ENCODE peak calls at places on chromosomes 16 and 17, in five cellular contexts. D, T, K, J and I are unnamed samples.

GRCh38 chr16:55372792-55373488 is 48.9 kb downstream of the IRX6 start:
- DNase-seq in D (no peak), T (no peak), K (no peak), J (no peak), I (no peak)

GRCh38 chr16:35149550-35149949 is 1690.1 kb downstream of the TP53TG3F start:
- DNase-seq in D (no peak), T (no peak), K (no peak), J (no peak), I (no peak)

GRCh38 chr17:59837362-59838195 is 55.2 kb downstream of the TUBD1 start:
- DNase-seq in D (peak), T (peak), K (peak), J (peak), I (peak)

GRCh38 chr16:78154729-78155461 is 55.4 kb downstream of the WWOX start:
- DNase-seq in D (no peak), T (no peak), K (no peak), J (no peak), I (no peak)

GRCh38 chr16:23476289-23476688 is 23.3 kb upstream of the COG7 start:
- DNase-seq in D (no peak), T (no peak), K (no peak), J (no peak), I (no peak)

GRCh38 chr16:29649560-29650494 is 13.2 kb upstream of the SPN start:
- DNase-seq in D (no peak), T (no peak), K (no peak), J (no peak), I (no peak)

GRCh38 chr17:382644-383533 is 30.3 kb upstream of the RPH3AL start:
- DNase-seq in D (peak), T (no peak), K (peak), J (no peak), I (no peak)

GRCh38 chr17:17351356-17351891 is 48.3 kb downstream of the NT5M start:
- DNase-seq in D (no peak), T (no peak), K (no peak), J (no peak), I (no peak)

GRCh38 chr17:21417921-21418320 is 41.8 kb downstream of the KCNJ12 start:
- DNase-seq in D (no peak), T (no peak), K (no peak), J (no peak), I (no peak)

GRCh38 chr16:983044-984030 is 1.8 kb downstream of the SOX8 start:
- DNase-seq in D (no peak), T (no peak), K (no peak), J (no peak), I (no peak)

GRCh38 chr16:11669380-11670146 is 1.3 kb downstream of the SNN start:
- DNase-seq in D (no peak), T (no peak), K (no peak), J (peak), I (peak)

GRCh38 chr17:2656293-2656692 is 55.3 kb downstream of the CLUH start:
- DNase-seq in D (no peak), T (no peak), K (no peak), J (no peak), I (no peak)

GRCh38 chr16:75695708-75696107 is 5.6 kb downstream of the DUXB start:
- DNase-seq in D (no peak), T (no peak), K (no peak), J (no peak), I (no peak)
- TF ChIP-seq CTCF in D (no peak), T (peak), K (peak), J (peak), I (no peak)

DNA sequence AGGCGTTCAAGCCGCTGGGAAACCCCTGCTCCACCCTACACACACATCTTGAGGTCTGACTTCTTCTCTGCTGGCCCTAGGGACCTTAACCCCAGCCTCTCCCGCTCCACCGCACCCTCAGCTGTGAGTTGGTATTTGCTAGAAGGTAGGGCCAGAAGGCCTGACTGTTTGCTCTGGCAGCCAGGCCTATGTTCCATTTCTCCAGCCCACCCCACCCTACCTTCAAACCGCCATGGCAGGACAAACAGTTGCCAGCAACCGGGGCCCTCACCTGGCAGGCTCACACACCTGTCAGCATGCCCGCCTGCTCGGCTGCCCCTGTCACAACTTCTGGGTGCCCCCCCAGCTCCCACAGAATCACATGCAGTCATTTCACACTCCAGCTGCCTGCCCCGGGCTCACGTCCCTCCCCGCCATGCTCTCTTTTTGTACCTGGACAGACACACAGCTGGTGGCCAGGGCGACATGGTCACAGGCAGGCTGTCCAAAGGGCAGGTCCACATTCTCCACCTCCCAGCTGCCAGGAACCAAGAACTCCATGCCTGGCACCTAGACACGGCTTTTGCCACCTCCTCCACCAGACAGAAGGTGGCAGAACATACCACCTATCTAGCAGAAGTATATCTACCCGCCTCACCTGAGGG is 2.6 kb upstream of the ATP2A3 start:
- DNase-seq in D (no peak), T (no peak), K (no peak), J (no peak), I (no peak)
- TF ChIP-seq CTCF in D (no peak), T (no peak), K (no peak), J (no peak), I (no peak)

GRCh38 chr16:80463303-80463702 is 77.5 kb upstream of the DYNLRB2 start:
- DNase-seq in D (no peak), T (no peak), K (no peak), J (no peak), I (no peak)

GRCh38 chr16:80467961-80468360 is 72.8 kb upstream of the DYNLRB2 start:
- DNase-seq in D (no peak), T (no peak), K (no peak), J (no peak), I (no peak)

GRCh38 chr16:80462902-80463301 is 77.9 kb upstream of the DYNLRB2 start:
- DNase-seq in D (no peak), T (no peak), K (no peak), J (no peak), I (no peak)

GRCh38 chr16:80463776-80464175 is 77.0 kb upstream of the DYNLRB2 start:
- DNase-seq in D (no peak), T (no peak), K (no peak), J (no peak), I (no peak)

DNA sequence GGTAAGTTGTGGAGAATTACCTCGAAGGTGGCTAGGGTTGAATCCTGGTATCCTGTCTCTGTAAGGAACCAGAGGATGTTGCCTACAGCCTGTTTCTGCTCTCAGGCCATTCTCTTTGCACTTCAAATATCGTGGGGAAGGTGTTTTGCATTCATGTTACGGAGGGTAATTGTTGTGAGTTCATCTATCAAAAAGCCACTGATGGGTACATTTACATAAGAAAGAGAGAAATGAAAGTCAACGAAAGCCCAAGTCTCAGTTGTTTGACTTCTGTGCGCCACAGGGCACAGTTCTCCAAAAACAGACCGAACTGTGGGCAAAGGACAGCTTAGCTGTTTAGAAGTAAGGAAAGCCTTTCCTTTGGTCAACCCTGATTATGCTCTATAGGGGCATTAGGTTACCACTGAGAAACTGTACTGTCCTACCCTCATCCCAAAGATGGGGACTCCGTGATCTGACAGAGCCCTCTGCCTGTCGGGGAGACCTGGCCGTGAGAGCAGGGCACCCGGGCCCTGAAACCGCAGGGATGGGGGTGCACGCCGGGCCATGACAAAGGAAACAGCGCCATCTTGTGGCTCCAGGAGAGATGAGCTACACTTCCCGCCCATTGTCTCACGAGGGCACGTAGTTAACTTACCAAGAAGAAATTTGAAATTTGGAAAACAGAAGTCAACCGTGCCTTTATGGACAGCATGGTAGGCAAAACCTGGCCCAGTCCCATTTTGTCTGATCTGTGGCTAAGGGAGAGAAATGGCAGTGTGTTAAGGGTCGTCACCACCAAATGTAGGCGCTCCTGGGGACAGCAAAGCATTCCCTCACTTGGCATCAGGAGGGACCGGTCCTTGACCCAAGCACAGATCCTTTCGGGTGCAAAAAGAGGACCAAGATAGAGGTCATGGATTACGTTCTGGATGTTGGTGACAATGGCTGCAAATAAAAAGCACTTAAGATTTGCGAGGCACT is 74.5 kb upstream of the DYNLRB2 start:
- DNase-seq in D (peak), T (peak), K (peak), J (peak), I (no peak)
- TF ChIP-seq CTCF in D (peak), T (peak), K (peak), J (peak), I (peak)

DNA sequence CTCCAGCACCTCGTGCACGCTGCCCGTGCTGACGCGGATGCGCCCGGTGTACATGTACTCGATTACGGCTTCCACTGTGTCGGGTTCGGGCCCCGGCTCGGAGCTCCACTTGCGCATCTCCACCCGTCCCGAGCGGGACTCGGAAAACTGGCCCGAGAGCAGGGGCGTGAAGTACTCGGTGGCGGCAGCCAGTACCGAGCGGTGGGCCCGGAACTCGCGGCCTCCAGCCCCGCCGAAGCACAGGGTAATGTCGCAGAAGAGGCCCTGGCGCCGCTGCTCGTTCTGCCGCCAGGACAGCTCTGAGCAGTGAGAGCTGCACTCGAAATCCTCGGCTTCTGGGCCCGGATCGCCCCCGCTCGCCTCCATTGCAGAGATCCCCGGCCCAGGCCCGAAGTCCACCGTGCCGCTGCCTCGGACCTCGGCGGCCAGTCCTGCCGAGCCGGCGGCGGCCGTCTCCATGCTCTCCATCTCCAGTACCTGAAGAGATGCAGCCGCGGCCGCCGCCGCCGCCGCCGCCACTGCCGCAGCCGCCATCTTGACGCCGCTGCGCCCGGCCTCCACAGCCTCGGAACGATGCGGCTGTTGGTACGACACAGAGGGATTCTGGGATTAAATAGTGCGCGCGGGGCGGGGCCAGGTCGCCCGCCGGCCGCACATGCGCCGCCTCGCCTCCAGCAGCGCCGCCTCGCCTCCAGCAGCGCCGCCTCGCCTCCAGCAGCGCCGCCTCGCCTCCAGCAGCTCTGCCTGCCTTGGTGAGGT is at the start of gene KLHL11:
- DNase-seq in D (peak), T (peak), K (peak), J (peak), I (peak)
- TF ChIP-seq CTCF in D (peak), T (no peak), K (no peak), J (peak), I (no peak)

GRCh38 chr17:1561420-1562177 is 993 bp downstream of the PITPNA start:
- DNase-seq in D (no peak), T (no peak), K (peak), J (no peak), I (no peak)
- TF ChIP-seq CTCF in D (peak), T (no peak), K (peak), J (peak), I (no peak)

GRCh38 chr16:85173077-85173980 is 61.1 kb upstream of the CIBAR2 start:
- DNase-seq in D (no peak), T (no peak), K (peak), J (no peak), I (no peak)
- TF ChIP-seq CTCF in D (no peak), T (peak), K (peak), J (no peak), I (no peak)

DNA sequence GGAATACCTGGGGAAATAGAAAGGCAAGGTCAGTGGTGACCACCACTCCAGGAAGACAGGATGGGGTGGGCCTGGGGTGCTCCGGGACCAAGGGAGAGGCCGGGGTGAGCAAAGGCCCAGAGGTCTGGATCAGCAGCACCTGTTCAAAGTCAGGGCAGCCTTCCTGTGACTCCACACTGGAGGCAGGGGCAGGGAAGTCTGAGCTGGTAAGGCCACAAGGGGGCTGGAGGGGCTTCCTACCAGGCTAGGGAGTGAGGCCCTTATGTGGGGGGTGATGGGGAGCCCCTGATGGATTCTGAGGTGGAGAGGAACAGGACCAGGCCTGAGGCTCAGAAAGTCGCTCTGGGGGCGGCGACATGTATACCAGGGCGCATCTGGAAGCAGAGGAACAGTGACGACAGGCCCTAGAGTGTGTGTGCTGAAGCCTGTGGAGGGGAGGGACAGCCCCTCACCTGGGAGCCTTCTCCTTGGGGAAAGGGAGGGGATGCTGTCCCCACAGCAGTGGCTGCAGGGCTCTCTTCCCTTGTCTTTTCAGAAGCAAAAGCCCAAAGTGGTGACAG is 3.7 kb downstream of the C16orf78 start:
- DNase-seq in D (no peak), T (no peak), K (no peak), J (no peak), I (no peak)
- TF ChIP-seq CTCF in D (no peak), T (no peak), K (no peak), J (no peak), I (no peak)

DNA sequence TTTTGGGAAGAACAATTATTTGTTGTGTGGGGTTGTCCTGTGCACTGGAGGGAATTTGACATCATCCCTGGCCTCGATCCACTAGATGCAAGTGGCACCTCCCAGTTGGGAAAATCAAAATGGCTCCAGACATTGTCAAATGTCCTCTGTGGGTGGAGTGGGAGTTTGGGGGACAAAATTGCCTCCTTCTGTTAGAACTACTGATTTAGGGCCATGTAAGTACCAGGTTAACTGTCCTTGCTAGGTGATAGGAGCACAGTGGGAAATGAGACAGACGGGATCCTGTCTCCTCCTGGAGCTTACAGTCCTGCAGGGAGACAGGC is 56.8 kb downstream of the ARHGAP23 start:
- DNase-seq in D (no peak), T (no peak), K (no peak), J (no peak), I (no peak)
- TF ChIP-seq CTCF in D (no peak), T (no peak), K (no peak), J (no peak), I (peak)